ENCODE peak calls at places on chromosomes 5 and 9, in five cellular contexts. X is stimulated activated CD8-positive, alpha-beta memory T cell treated with anti-CD3 and anti-CD28 coated beads, Interleukin-4, amount 100 ng/mL, for 1 hour; P is activated T-cell treated with anti-CD3 and anti-CD28 coated beads, Interleukin-2, amount 50 U/mL, for 24 hours; Y is NCI-H226; V is NCI-H524. G is an unnamed sample.

GRCh38 chr5:124252094-124252750 is 494.2 kb downstream of the ZNF608 start:
- DNase-seq in P (no peak), X (no peak), Y (peak; percentile 31), V (peak; percentile 51), G (no peak)

GRCh38 chr9:17065062-17065461 is 69.8 kb upstream of the CNTLN start:
- DNase-seq in X (no peak), V (no peak), Y (no peak), P (no peak), G (no peak)

GRCh38 chr9:114134827-114135396 is 20.4 kb upstream of the COL27A1 start:
- DNase-seq in P (no peak), Y (no peak), V (no peak), X (no peak), G (no peak)

GRCh38 chr5:135750506-135750905 is 84.0 kb upstream of the SLC25A48 start:
- DNase-seq in X (no peak), V (no peak), P (no peak), Y (no peak), G (no peak)

GRCh38 chr9:84404095-84404686 is 63.6 kb upstream of the SLC28A3 start:
- DNase-seq in V (no peak), Y (no peak), P (no peak), X (no peak), G (no peak)

GRCh38 chr9:2241875-2242741 is 227.0 kb downstream of the SMARCA2 start:
- DNase-seq in P (peak; percentile 83), X (peak; percentile 9), Y (peak; percentile 64), V (peak; percentile 82), G (peak; percentile 93)

GRCh38 chr5:35773936-35774335 is 82.8 kb upstream of the IL7R start:
- DNase-seq in Y (peak; percentile 6), X (no peak), P (no peak), V (no peak), G (no peak)

GRCh38 chr5:367358-368130 is 46.0 kb downstream of the AHRR start:
- DNase-seq in Y (no peak), V (no peak), P (peak; percentile 28), X (no peak), G (no peak)

GRCh38 chr9:31697956-31698355 is 686.5 kb upstream of the ACO1 start:
- DNase-seq in Y (no peak), P (no peak), X (no peak), V (no peak), G (no peak)

GRCh38 chr9:138043411-138044345 is 166.1 kb downstream of the CACNA1B start:
- DNase-seq in Y (no peak), X (no peak), V (no peak), P (no peak), G (no peak)

GRCh38 chr9:110950041-110950645 is 88.1 kb downstream of the LPAR1 start:
- DNase-seq in V (no peak), X (no peak), Y (no peak), P (no peak), G (no peak)

GRCh38 chr5:80754900-80755299 is 100.1 kb upstream of the DHFR start:
- DNase-seq in Y (no peak), X (no peak), P (peak; percentile 46), V (peak; percentile 93), G (no peak)

GRCh38 chr5:140253985-140254384 is 48.9 kb downstream of the PFDN1 start:
- DNase-seq in X (no peak), V (no peak), Y (no peak), P (no peak), G (no peak)

GRCh38 chr9:132583584-132584304 is 1.3 kb downstream of the BARHL1 start:
- DNase-seq in X (no peak), V (no peak), Y (no peak), P (no peak), G (no peak)

GRCh38 chr5:14110196-14110595 is 32.9 kb upstream of the TRIO start:
- DNase-seq in Y (peak; percentile 37), X (no peak), P (no peak), V (no peak), G (no peak)

GRCh38 chr5:132100672-132101261 is 27.2 kb downstream of the CSF2 start:
- DNase-seq in Y (no peak), P (no peak), V (no peak), X (no peak), G (no peak)

GRCh38 chr5:150486402-150487198 is 21.3 kb upstream of the NDST1 start:
- DNase-seq in V (peak; percentile 58), X (no peak), P (no peak), Y (peak; percentile 53), G (peak; percentile 40)

GRCh38 chr5:8864053-8864452 is 681.8 kb downstream of the SEMA5A start:
- DNase-seq in V (peak; percentile 71), P (no peak), X (no peak), Y (no peak), G (no peak)

GRCh38 chr5:128154943-128155342 is 71.4 kb downstream of the SLC12A2 start:
- DNase-seq in Y (no peak), X (no peak), V (no peak), P (no peak), G (no peak)

GRCh38 chr9:35002623-35003022 is 13.1 kb downstream of the DNAJB5 start:
- DNase-seq in P (no peak), X (no peak), Y (no peak), V (no peak), G (no peak)

GRCh38 chr9:14095272-14095671 is 218.7 kb downstream of the NFIB start:
- DNase-seq in X (no peak), Y (no peak), P (no peak), V (no peak), G (peak; percentile 96)

GRCh38 chr9:119961774-119962408 is 592.7 kb upstream of the BRINP1 start:
- DNase-seq in Y (peak; percentile 21), V (peak; percentile 37), P (no peak), X (no peak), G (no peak)

GRCh38 chr9:127457191-127457878 is 6.0 kb downstream of the LRSAM1 start:
- DNase-seq in X (no peak), V (no peak), P (no peak), Y (no peak), G (no peak)

GRCh38 chr9:28547469-28547981 is 974.2 kb upstream of the C9orf72 start:
- DNase-seq in P (no peak), Y (no peak), V (no peak), X (no peak), G (no peak)